ENCODE peak calls at places on chromosome 4, in nine cellular contexts. I is iPS DF 6.9; J is BJ; F is kidney glomerular epithelial cell; S is Jurkat, Clone E6-1; X is HS-5; L is activated T-cell treated with anti-CD3 and anti-CD28 coated beads for 48 hours; W is coronary artery; Y is H7. N is an unnamed sample.

GRCh38 chr4:127732623-127733199 is 2.5 kb downstream of the SLC25A31 start:
- DNase-seq in I (peak), L (no peak), F (peak), W (no peak), S (peak), J (no peak), X (peak), Y (peak), N (peak)

GRCh38 chr4:89836897-89837384 is at the start of gene SNCA:
- DNase-seq in Y (peak), X (no peak), I (peak), J (no peak), S (no peak), L (peak), W (no peak), F (peak), N (no peak)

GRCh38 chr4:90745176-90745575 is 618.0 kb downstream of the CCSER1 start:
- DNase-seq in W (no peak), S (no peak), J (no peak), I (no peak), L (no peak), Y (no peak), X (peak), F (no peak), N (no peak)

GRCh38 chr4:24853142-24853541 is 57.8 kb downstream of the SOD3 start:
- DNase-seq in J (no peak), W (no peak), Y (no peak), I (no peak), S (no peak), X (no peak), F (no peak), L (no peak), N (no peak)

GRCh38 chr4:153434190-153434589 is 32.0 kb upstream of the TMEM131L start:
- DNase-seq in X (no peak), L (no peak), F (no peak), S (no peak), W (no peak), I (no peak), J (no peak), Y (no peak), N (no peak)

GRCh38 chr4:11805837-11806236 is 377.1 kb upstream of the HS3ST1 start:
- DNase-seq in X (no peak), L (no peak), S (peak), W (no peak), I (no peak), Y (peak), J (no peak), F (peak), N (peak)

GRCh38 chr4:134215636-134216340 is 14.2 kb upstream of the PABPC4L start:
- DNase-seq in W (no peak), X (no peak), I (no peak), S (no peak), F (no peak), Y (no peak), J (no peak), L (no peak), N (no peak)

GRCh38 chr4:24594887-24595286 is 10.5 kb upstream of the DHX15 start:
- DNase-seq in W (no peak), L (no peak), F (peak), I (no peak), J (no peak), S (no peak), X (no peak), Y (no peak), N (peak)

GRCh38 chr4:152938237-152938969 is 2.3 kb downstream of the FHDC1 start:
- DNase-seq in S (no peak), X (no peak), Y (peak), I (no peak), L (no peak), J (no peak), F (no peak), W (no peak), N (no peak)

N was measured in non-pigmented ciliary epithelial cell.